ENCODE peak calls at places on chromosome 1, in six cellular contexts. H is AG04450; P is body of pancreas; Z is heart right ventricle; N is CD8-positive, alpha-beta T cell; M is gastrocnemius medialis. F is an unnamed sample.

GRCh38 chr1:39902121-39902807 is 547 bp upstream of the MYCL start:
- DNase-seq in H (no peak), P (peak; percentile 88), Z (peak; percentile 66), N (peak; percentile 52), M (no peak), F (peak; percentile 59)

GRCh38 chr1:162069334-162070093 is at the start of gene NOS1AP:
- DNase-seq in H (no peak), P (peak; percentile 85), Z (peak; percentile 84), N (peak; percentile 66), M (peak; percentile 45), F (peak; percentile 78)

GRCh38 chr1:22053861-22054770 is 1.6 kb downstream of the CDC42 start:
- DNase-seq in H (no peak), P (no peak), Z (no peak), N (no peak), M (no peak), F (no peak)

GRCh38 chr1:14538335-14538734 is 60.1 kb upstream of the KAZN start:
- DNase-seq in H (no peak), P (no peak), Z (no peak), N (no peak), M (no peak), F (no peak)

GRCh38 chr1:223783676-223784075 is 62.1 kb downstream of the TP53BP2 start:
- DNase-seq in H (no peak), P (no peak), Z (no peak), N (no peak), M (no peak), F (no peak)

GRCh38 chr1:20194770-20195463 is 8.6 kb upstream of the PLA2G2C start:
- DNase-seq in H (peak; percentile 10), P (peak; percentile 68), Z (peak; percentile 76), N (peak; percentile 64), M (peak; percentile 45), F (peak; percentile 82)

GRCh38 chr1:99647460-99647859 is 1.5 kb downstream of the PALMD start:
- DNase-seq in H (no peak), P (no peak), Z (no peak), N (no peak), M (no peak), F (no peak)

GRCh38 chr1:6209661-6210605 is 4.0 kb downstream of the RNF207 start:
- DNase-seq in H (no peak), P (no peak), Z (no peak), N (no peak), M (no peak), F (no peak)

GRCh38 chr1:20276428-20276827 is 14.2 kb upstream of the VWA5B1 start:
- DNase-seq in H (no peak), P (no peak), Z (no peak), N (no peak), M (no peak), F (no peak)

GRCh38 chr1:26854953-26855352 is 8.0 kb upstream of the SFN start:
- DNase-seq in H (no peak), P (no peak), Z (no peak), N (no peak), M (no peak), F (no peak)

GRCh38 chr1:202812176-202813026 is 1.6 kb downstream of the PCAT6 start:
- DNase-seq in H (no peak), P (peak; percentile 16), Z (no peak), N (no peak), M (no peak), F (no peak)

GRCh38 chr1:28553229-28553930 is 495 bp downstream of the TRNAU1AP start:
- DNase-seq in H (no peak), P (peak; percentile 31), Z (peak; percentile 39), N (peak; percentile 5), M (no peak), F (peak; percentile 71)

GRCh38 chr1:224498574-224499170 is 64.1 kb upstream of the WDR26 start:
- DNase-seq in H (no peak), P (peak; percentile 46), Z (peak; percentile 15), N (no peak), M (no peak), F (no peak)

DNA sequence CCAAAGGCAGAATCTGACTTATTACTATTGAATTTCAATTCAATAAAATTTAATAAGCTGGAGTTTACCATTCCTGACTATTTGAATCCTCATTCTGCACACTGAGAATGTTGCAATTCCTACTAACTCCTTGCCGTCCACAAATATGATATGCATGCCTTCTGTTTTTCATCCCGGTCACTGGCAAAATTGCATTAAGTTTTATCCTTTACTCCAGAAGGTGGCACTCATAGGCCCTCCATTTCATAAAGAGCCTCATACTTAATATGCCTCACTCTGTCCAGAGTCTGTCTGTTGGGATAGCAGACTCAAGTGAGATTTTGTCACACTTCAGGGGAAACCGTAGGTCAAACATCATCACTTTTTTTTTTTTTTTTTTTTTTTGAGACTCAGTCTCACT is 27.4 kb downstream of the F11R start:
- DNase-seq in H (peak; percentile 32), P (no peak), Z (no peak), N (no peak), M (no peak), F (no peak)
- TF ChIP-seq CTCF in H (peak; percentile 52), P (peak; percentile 17), Z (peak; percentile 37), N (no peak), M (no peak), F (peak; percentile 5)

GRCh38 chr1:64917328-64917861 is 49.0 kb downstream of the JAK1 start:
- DNase-seq in H (peak; percentile 97), P (peak; percentile 69), Z (peak; percentile 39), N (no peak), M (peak; percentile 57), F (peak; percentile 72)
- H3K27ac ChIP-seq in H (peak overlapping the region; percentile 93), P (peak overlapping the region; percentile 53), Z (peak overlapping the region; percentile 49), N (no peak overlapping the region), M (peak overlapping the region; percentile 62), F (peak overlapping the region; percentile 44)

DNA sequence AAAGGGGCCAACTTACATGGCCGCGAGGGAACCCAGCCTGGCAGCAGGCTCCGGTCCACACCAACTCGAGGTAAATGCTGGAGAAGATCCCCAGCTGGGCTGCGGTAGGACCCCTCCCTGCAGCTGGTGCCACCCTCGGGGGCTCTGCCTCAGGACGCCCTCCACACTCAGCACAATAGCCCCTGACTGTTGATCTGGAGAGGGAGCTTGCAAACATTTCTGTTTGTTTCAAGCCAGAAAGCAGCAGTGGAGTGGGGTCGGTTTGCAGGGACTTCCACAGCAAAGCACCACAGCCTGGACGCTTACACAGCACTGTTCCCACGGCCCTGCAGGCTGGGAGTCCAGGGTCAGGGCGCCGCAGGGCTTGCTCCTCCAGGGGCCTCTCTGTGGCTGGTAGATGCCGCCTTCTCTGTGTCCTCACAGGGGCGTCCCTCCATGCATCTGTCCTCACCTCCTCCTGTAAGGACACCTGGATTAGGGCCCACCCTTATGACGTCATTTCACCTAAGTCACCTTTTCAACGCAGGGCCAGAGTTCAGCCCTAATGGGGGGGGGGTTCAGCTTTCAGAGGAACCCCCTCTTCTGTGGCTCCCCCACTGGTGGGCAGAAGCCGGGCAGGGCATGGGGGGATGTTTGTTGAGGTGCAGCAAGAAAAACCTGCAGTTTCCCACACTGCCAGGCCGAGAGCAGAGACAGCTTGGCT is 24.1 kb upstream of the TTC34 start:
- DNase-seq in H (no peak), P (no peak), Z (no peak), N (no peak), M (no peak), F (peak; percentile 2)
- H3K9me3 ChIP-seq in H (peaks cover 93% of the 10 kb centered on the region), P (no peaks in the 10 kb centered on the region), Z (no peaks in the 10 kb centered on the region), N (no peaks in the 10 kb centered on the region), M (no peaks in the 10 kb centered on the region), F (no peaks in the 10 kb centered on the region)

GRCh38 chr1:53329183-53329544 is 1.3 kb upstream of the LRP8 start:
- DNase-seq in H (no peak), P (peak; percentile 12), Z (no peak), N (no peak), M (no peak), F (no peak)

GRCh38 chr1:53326598-53327182 is 1.2 kb downstream of the LRP8 start:
- DNase-seq in H (no peak), P (peak; percentile 35), Z (no peak), N (no peak), M (no peak), F (no peak)

GRCh38 chr1:53327183-53327941 is 508 bp downstream of the LRP8 start:
- DNase-seq in H (no peak), P (no peak), Z (peak; percentile 27), N (peak; percentile 32), M (no peak), F (peak; percentile 63)

GRCh38 chr1:53328009-53328489 is at the start of gene LRP8:
- DNase-seq in H (peak; percentile 6), P (peak; percentile 62), Z (peak; percentile 77), N (peak; percentile 66), M (peak; percentile 36), F (peak; percentile 81)

DNA sequence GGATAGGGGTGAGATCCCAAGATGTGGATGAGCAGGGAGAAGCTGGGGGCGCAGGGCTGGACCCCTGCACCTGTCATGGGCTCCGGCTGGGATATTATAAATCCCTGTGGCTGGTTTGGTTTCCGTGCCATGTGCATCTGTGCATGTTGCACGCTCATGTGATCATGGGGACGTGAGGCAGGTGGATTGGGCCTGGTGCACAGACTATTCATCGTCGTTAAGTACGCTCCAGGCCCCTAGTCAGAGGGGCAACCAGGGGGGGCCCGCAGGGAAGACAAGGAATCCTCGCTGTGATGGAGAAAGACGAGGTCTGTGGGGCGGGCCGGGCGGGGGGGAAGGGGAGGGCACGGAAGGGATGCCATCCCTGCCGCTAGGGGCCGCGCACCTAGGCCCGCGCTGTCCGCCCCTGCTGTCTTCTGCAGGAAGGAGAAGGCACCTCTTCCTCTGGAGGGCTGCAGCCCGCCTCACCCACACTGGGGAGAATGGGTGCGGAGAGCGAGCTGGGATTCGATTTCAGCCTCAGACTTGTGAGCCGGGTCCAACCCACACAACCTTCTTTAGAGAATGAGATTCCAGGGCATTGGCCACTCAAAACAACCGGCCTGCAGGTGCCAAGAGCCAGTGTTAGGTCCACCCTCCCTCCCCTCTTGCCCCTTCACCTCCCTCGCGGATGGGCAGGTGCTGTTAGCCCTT is 766 bp upstream of the LRP8 start:
- DNase-seq in H (no peak), P (peak; percentile 10), Z (no peak), N (no peak), M (no peak), F (peak; percentile 41)
- TF ChIP-seq CTCF in H (no peak), P (no peak), Z (no peak), N (no peak), M (no peak), F (no peak)

GRCh38 chr1:40914927-40915569 is 52.9 kb upstream of the CITED4 start:
- DNase-seq in H (no peak), P (no peak), Z (no peak), N (no peak), M (no peak), F (no peak)
- H3K27ac ChIP-seq in H (no peak overlapping the region), P (no peak overlapping the region), Z (no peak overlapping the region), N (no peak overlapping the region), M (no peak overlapping the region), F (no peak overlapping the region)

DNA sequence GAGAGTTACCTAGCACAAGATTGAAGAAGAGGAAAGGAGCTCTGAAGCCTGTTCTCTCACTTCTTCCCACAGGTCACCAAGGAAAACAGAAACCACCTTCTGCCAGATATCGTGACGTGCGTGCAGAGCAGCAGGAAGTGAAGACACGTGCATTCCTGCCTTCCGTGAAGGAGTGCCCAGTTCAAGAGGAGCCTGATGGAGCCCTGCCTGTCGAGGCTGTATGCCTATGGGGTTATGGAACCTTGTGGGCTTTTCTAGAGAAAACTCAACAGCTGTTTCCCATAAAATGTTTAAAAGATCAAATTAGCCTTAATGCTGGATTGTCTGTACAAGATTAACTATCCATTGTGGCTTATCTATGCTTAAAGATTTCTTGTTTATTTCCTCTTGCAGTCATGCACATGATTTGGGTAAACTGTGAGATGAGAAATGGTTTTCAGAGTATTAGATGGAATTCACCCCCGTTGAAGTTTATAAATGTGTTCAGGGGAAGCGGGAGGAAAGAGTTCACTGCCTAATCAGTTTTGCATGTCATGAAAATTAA is 27.8 kb downstream of the NTPCR start:
- DNase-seq in H (no peak), P (no peak), Z (no peak), N (no peak), M (no peak), F (no peak)
- H3K9me3 ChIP-seq in H (no peaks in the 10 kb centered on the region), P (no peaks in the 10 kb centered on the region), Z (no peaks in the 10 kb centered on the region), N (peaks cover 8% of the 10 kb centered on the region), M (no peaks in the 10 kb centered on the region), F (peaks cover 4% of the 10 kb centered on the region)

GRCh38 chr1:48943393-48943792 is 166.7 kb upstream of the BEND5 start:
- DNase-seq in H (no peak), P (no peak), Z (no peak), N (no peak), M (no peak), F (no peak)
- TF ChIP-seq CTCF in H (no peak), P (no peak), Z (no peak), N (no peak), M (no peak), F (no peak)

F was measured in psoas muscle.